ENCODE peak calls at places on chromosomes 3 and 15, in five cellular contexts. One of them, this sample, is unnamed.

GRCh38 chr15:70158309-70158995 is 60.7 kb upstream of the TLE3 start:
- DNase-seq in Peyer's patch: no peak
- DNase-seq in ovary: no peak
- DNase-seq in body of pancreas: no peak
- DNase-seq in dorsolateral prefrontal cortex: no peak
- DNase-seq in this sample: no peak

GRCh38 chr15:90885432-90886290 is 1.4 kb downstream of the FES start:
- DNase-seq in Peyer's patch: peak
- DNase-seq in ovary: peak
- DNase-seq in body of pancreas: peak
- DNase-seq in dorsolateral prefrontal cortex: peak
- DNase-seq in this sample: peak

GRCh38 chr3:135085696-135086436 is 290.8 kb downstream of the EPHB1 start:
- DNase-seq in Peyer's patch: no peak
- DNase-seq in ovary: no peak
- DNase-seq in body of pancreas: no peak
- DNase-seq in dorsolateral prefrontal cortex: no peak
- DNase-seq in this sample: no peak

GRCh38 chr3:186241910-186242821 is 119.9 kb downstream of the DGKG start:
- DNase-seq in Peyer's patch: peak
- DNase-seq in ovary: peak
- DNase-seq in body of pancreas: peak
- DNase-seq in dorsolateral prefrontal cortex: peak
- DNase-seq in this sample: peak

GRCh38 chr3:169199283-169199682 is 464.2 kb downstream of the MECOM start:
- DNase-seq in Peyer's patch: no peak
- DNase-seq in ovary: no peak
- DNase-seq in body of pancreas: no peak
- DNase-seq in dorsolateral prefrontal cortex: no peak
- DNase-seq in this sample: no peak

GRCh38 chr3:153244961-153245360 is 82.9 kb downstream of the RAP2B start:
- DNase-seq in Peyer's patch: no peak
- DNase-seq in ovary: no peak
- DNase-seq in body of pancreas: no peak
- DNase-seq in dorsolateral prefrontal cortex: no peak
- DNase-seq in this sample: no peak

GRCh38 chr15:23690450-23690852 is 3.3 kb upstream of the NDN start:
- DNase-seq in Peyer's patch: no peak
- DNase-seq in ovary: peak
- DNase-seq in body of pancreas: peak
- DNase-seq in dorsolateral prefrontal cortex: peak
- DNase-seq in this sample: no peak

GRCh38 chr3:184666422-184666821 is 45.4 kb downstream of the MAGEF1 start:
- DNase-seq in Peyer's patch: no peak
- DNase-seq in ovary: no peak
- DNase-seq in body of pancreas: no peak
- DNase-seq in dorsolateral prefrontal cortex: no peak
- DNase-seq in this sample: no peak

GRCh38 chr3:44074181-44074580 is 167.5 kb upstream of the TOPAZ1 start:
- DNase-seq in Peyer's patch: no peak
- DNase-seq in ovary: no peak
- DNase-seq in body of pancreas: no peak
- DNase-seq in dorsolateral prefrontal cortex: no peak
- DNase-seq in this sample: no peak

GRCh38 chr3:44068753-44069152 is 172.9 kb upstream of the TOPAZ1 start:
- DNase-seq in Peyer's patch: no peak
- DNase-seq in ovary: no peak
- DNase-seq in body of pancreas: no peak
- DNase-seq in dorsolateral prefrontal cortex: no peak
- DNase-seq in this sample: no peak

GRCh38 chr3:44069276-44069675 is 172.4 kb upstream of the TOPAZ1 start:
- DNase-seq in Peyer's patch: no peak
- DNase-seq in ovary: no peak
- DNase-seq in body of pancreas: no peak
- DNase-seq in dorsolateral prefrontal cortex: no peak
- DNase-seq in this sample: no peak

GRCh38 chr3:44072601-44073540 is 168.8 kb upstream of the TOPAZ1 start:
- DNase-seq in Peyer's patch: no peak
- DNase-seq in ovary: no peak
- DNase-seq in body of pancreas: no peak
- DNase-seq in dorsolateral prefrontal cortex: no peak
- DNase-seq in this sample: no peak

GRCh38 chr3:44070841-44071240 is 170.8 kb upstream of the TOPAZ1 start:
- DNase-seq in Peyer's patch: no peak
- DNase-seq in ovary: no peak
- DNase-seq in body of pancreas: no peak
- DNase-seq in dorsolateral prefrontal cortex: no peak
- DNase-seq in this sample: no peak
- H3K27ac ChIP-seq in Peyer's patch: no peak
- H3K27ac ChIP-seq in ovary: no peak
- H3K27ac ChIP-seq in body of pancreas: no peak
- H3K27ac ChIP-seq in dorsolateral prefrontal cortex: no peak
- H3K27ac ChIP-seq in this sample: no peak

GRCh38 chr3:49313902-49314676 is 25.8 kb downstream of the USP4 start:
- DNase-seq in Peyer's patch: no peak
- DNase-seq in ovary: no peak
- DNase-seq in body of pancreas: no peak
- DNase-seq in dorsolateral prefrontal cortex: no peak
- DNase-seq in this sample: no peak
- H3K27ac ChIP-seq in Peyer's patch: no peak
- H3K27ac ChIP-seq in ovary: no peak
- H3K27ac ChIP-seq in body of pancreas: no peak
- H3K27ac ChIP-seq in dorsolateral prefrontal cortex: peak
- H3K27ac ChIP-seq in this sample: peak

GRCh38 chr15:31081568-31082250 is 19.8 kb downstream of the TRPM1 start:
- DNase-seq in Peyer's patch: no peak
- DNase-seq in ovary: no peak
- DNase-seq in body of pancreas: peak
- DNase-seq in dorsolateral prefrontal cortex: no peak
- DNase-seq in this sample: no peak

GRCh38 chr15:31080618-31081017 is 20.9 kb downstream of the TRPM1 start:
- DNase-seq in Peyer's patch: peak
- DNase-seq in ovary: peak
- DNase-seq in body of pancreas: peak
- DNase-seq in dorsolateral prefrontal cortex: no peak
- DNase-seq in this sample: no peak

GRCh38 chr15:31078461-31078860 is 23.1 kb downstream of the TRPM1 start:
- DNase-seq in Peyer's patch: no peak
- DNase-seq in ovary: no peak
- DNase-seq in body of pancreas: no peak
- DNase-seq in dorsolateral prefrontal cortex: no peak
- DNase-seq in this sample: no peak

GRCh38 chr15:31077981-31078380 is 23.5 kb downstream of the TRPM1 start:
- DNase-seq in Peyer's patch: no peak
- DNase-seq in ovary: no peak
- DNase-seq in body of pancreas: no peak
- DNase-seq in dorsolateral prefrontal cortex: no peak
- DNase-seq in this sample: no peak

GRCh38 chr15:31079519-31079918 is 22.0 kb downstream of the TRPM1 start:
- DNase-seq in Peyer's patch: no peak
- DNase-seq in ovary: no peak
- DNase-seq in body of pancreas: no peak
- DNase-seq in dorsolateral prefrontal cortex: no peak
- DNase-seq in this sample: no peak
- H3K27ac ChIP-seq in Peyer's patch: no peak
- H3K27ac ChIP-seq in ovary: no peak
- H3K27ac ChIP-seq in body of pancreas: no peak
- H3K27ac ChIP-seq in dorsolateral prefrontal cortex: no peak
- H3K27ac ChIP-seq in this sample: no peak

DNA sequence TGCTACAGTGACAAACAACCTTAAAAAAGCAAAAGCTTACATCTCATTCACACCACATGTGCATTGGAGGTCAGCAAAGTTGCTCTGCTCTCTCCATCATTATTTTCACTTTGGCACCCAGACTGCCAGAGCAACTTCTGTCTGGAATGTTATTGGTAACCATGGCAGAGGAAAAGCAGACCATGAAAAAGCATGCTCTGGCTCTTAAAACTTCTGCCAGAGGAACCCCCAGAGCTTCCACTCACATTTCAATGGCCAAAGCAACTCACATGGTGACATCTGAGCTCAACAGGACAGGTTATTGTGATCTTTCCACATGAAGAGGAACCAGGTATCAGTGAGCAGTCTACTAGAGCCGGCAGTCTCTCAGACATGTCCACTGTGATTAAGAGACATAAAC is 21.9 kb upstream of the FRMD5 start:
- DNase-seq in Peyer's patch: no peak
- DNase-seq in ovary: no peak
- DNase-seq in body of pancreas: no peak
- DNase-seq in dorsolateral prefrontal cortex: no peak
- DNase-seq in this sample: no peak
- H3K27ac ChIP-seq in Peyer's patch: no peak
- H3K27ac ChIP-seq in ovary: no peak
- H3K27ac ChIP-seq in body of pancreas: no peak
- H3K27ac ChIP-seq in dorsolateral prefrontal cortex: no peak
- H3K27ac ChIP-seq in this sample: no peak

GRCh38 chr3:127133971-127134370 is 59.0 kb upstream of the PRR23E start:
- DNase-seq in Peyer's patch: no peak
- DNase-seq in ovary: no peak
- DNase-seq in body of pancreas: no peak
- DNase-seq in dorsolateral prefrontal cortex: no peak
- DNase-seq in this sample: no peak
- H3K27ac ChIP-seq in Peyer's patch: no peak
- H3K27ac ChIP-seq in ovary: no peak
- H3K27ac ChIP-seq in body of pancreas: no peak
- H3K27ac ChIP-seq in dorsolateral prefrontal cortex: no peak
- H3K27ac ChIP-seq in this sample: no peak

DNA sequence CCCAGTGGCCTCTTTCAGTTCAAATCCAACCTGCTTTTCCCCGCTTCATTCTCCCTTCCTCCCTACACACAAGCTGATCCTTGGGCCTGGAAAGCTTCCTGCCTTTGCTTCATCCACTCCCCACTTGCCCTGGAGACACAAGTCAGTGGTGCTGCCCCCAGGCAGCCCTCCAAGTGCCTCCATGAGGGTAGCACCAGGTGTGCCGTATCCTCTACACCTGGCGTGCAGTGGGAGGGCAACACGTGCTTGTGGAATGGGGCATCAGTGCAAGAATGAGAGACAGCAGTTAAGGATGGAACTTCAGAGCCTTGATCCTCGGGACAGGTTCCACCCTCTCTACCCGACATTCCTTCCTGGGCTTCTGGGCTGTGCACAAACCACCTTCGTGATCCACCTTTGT is 3.8 kb downstream of the ANPEP start:
- DNase-seq in Peyer's patch: no peak
- DNase-seq in ovary: no peak
- DNase-seq in body of pancreas: no peak
- DNase-seq in dorsolateral prefrontal cortex: no peak
- DNase-seq in this sample: no peak
- H3K27ac ChIP-seq in Peyer's patch: no peak
- H3K27ac ChIP-seq in ovary: no peak
- H3K27ac ChIP-seq in body of pancreas: no peak
- H3K27ac ChIP-seq in dorsolateral prefrontal cortex: no peak
- H3K27ac ChIP-seq in this sample: no peak

GRCh38 chr3:160701490-160701889 is 24.5 kb downstream of the ARL14 start:
- DNase-seq in Peyer's patch: no peak
- DNase-seq in ovary: no peak
- DNase-seq in body of pancreas: no peak
- DNase-seq in dorsolateral prefrontal cortex: no peak
- DNase-seq in this sample: no peak
- H3K27ac ChIP-seq in Peyer's patch: no peak
- H3K27ac ChIP-seq in ovary: no peak
- H3K27ac ChIP-seq in body of pancreas: no peak
- H3K27ac ChIP-seq in dorsolateral prefrontal cortex: no peak
- H3K27ac ChIP-seq in this sample: no peak

DNA sequence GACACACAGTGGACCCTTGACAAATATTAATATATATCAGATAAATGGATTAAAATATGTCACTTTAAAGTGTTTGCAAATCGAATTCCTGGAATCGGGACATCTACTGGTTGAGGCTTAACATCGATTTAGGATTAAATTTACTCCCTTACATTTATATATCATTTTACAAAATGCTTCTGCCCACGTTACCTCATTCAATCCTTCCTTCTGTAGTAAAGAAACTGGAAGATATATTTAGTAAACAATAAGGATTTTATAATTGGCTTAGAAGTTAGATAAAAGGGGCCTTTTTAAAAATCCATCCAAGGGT is 1.3 kb downstream of the CLPX start:
- DNase-seq in Peyer's patch: no peak
- DNase-seq in ovary: no peak
- DNase-seq in body of pancreas: no peak
- DNase-seq in dorsolateral prefrontal cortex: no peak
- DNase-seq in this sample: no peak
- H3K27ac ChIP-seq in Peyer's patch: no peak
- H3K27ac ChIP-seq in ovary: peak
- H3K27ac ChIP-seq in body of pancreas: no peak
- H3K27ac ChIP-seq in dorsolateral prefrontal cortex: peak
- H3K27ac ChIP-seq in this sample: peak

DNA sequence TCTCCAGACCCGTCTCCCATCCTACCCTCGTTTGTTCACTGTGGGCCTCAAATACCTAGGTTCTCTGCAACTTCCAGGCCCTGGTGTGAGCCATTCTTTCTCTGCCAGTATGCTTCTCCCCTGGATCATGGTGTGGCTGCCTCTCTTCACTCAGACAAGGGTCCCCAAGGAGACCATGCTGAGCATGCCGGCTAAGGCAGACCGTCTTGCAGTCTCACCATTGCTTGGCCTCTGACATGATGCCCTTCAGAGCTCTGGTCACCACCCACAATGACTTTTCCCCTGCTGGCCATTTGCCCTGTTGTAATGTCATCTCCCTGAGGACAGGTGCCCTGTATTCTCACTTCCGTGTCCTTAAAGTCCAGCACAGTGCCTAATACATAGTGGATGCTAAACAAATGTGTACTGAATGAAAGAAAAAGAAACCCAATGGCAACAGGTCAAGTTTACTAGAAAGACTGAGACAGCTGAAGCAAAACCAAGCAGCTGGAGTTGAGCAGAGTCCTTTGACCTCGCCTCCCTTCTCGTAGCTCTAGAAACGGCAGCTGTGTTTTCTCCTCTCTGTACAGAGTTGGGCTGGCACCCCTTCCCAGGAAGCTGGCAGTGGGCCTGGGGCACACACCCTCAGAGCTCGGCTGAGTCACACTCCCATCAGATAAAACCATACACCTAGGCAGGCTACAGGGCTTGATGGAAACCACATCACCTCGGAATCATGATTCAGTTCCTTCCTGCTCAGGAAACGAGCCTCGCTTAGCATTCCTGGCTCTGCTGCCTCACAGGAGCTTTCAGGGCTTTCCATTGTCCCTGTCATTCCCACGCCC is 8.6 kb downstream of the TLR9 start:
- DNase-seq in Peyer's patch: no peak
- DNase-seq in ovary: peak
- DNase-seq in body of pancreas: peak
- DNase-seq in dorsolateral prefrontal cortex: no peak
- DNase-seq in this sample: no peak
- H3K27ac ChIP-seq in Peyer's patch: peak
- H3K27ac ChIP-seq in ovary: no peak
- H3K27ac ChIP-seq in body of pancreas: peak
- H3K27ac ChIP-seq in dorsolateral prefrontal cortex: peak
- H3K27ac ChIP-seq in this sample: peak

DNA sequence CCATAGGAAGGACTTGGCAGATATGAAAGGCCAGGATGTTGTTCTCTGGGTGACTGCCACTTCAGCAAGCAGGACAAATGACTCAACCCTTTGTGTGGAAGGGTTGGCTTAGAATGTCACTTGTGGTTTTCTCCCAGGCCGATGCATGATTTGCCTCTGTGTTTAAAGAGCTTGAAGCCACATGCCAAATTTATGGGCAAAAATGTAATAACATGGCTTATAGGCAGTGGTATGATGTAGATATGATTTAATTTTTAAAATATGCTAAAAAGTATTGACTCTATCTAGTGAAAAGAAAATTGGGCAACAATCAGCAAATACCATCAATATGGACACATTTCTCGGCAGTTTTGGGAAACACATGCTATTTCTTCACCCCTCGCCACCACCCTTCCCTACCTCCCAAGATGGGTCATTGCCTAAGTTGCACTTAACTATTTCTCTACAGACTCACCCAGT is 114.6 kb downstream of the CYP19A1 start:
- DNase-seq in Peyer's patch: no peak
- DNase-seq in ovary: no peak
- DNase-seq in body of pancreas: no peak
- DNase-seq in dorsolateral prefrontal cortex: no peak
- DNase-seq in this sample: no peak
- H3K27ac ChIP-seq in Peyer's patch: no peak
- H3K27ac ChIP-seq in ovary: no peak
- H3K27ac ChIP-seq in body of pancreas: no peak
- H3K27ac ChIP-seq in dorsolateral prefrontal cortex: no peak
- H3K27ac ChIP-seq in this sample: peak

This sample was measured in ascending aorta.